ENCODE peak calls at places on chromosomes 5 and 9, in four cellular contexts. C is stomach, D is HepG2, R is transverse colon. Z is an unnamed sample.

GRCh38 chr9:21331676-21332402 is 3.4 kb downstream of the KLHL9 start:
- DNase-seq in C (no peak), R (no peak), D (no peak), Z (no peak)

GRCh38 chr9:114718801-114719221 is 36.8 kb upstream of the TEX48 start:
- DNase-seq in R (peak), C (peak), D (no peak), Z (no peak)

GRCh38 chr9:137028281-137029057 is 432 bp upstream of the ABCA2 start:
- DNase-seq in D (no peak), C (peak), R (peak), Z (no peak)

GRCh38 chr5:158174918-158175663 is 316.1 kb upstream of the CLINT1 start:
- DNase-seq in D (peak), C (peak), R (peak), Z (peak)

GRCh38 chr5:180825768-180826525 is 23.3 kb upstream of the MGAT1 start:
- DNase-seq in R (peak), D (peak), C (peak), Z (peak)

GRCh38 chr9:17402309-17402708 is 176.6 kb upstream of the SH3GL2 start:
- DNase-seq in D (peak), C (no peak), R (no peak), Z (no peak)

GRCh38 chr5:79297661-79298060 is 61.7 kb downstream of the JMY start:
- DNase-seq in R (no peak), D (no peak), C (no peak), Z (no peak)

GRCh38 chr5:158261669-158262367 is 402.9 kb upstream of the CLINT1 start:
- DNase-seq in D (no peak), R (no peak), C (no peak), Z (no peak)

GRCh38 chr9:107875571-107875980 is 386.0 kb upstream of the KLF4 start:
- DNase-seq in C (no peak), R (no peak), D (no peak), Z (no peak)

GRCh38 chr5:36457511-36458260 is 148.7 kb upstream of the SLC1A3 start:
- DNase-seq in C (no peak), D (no peak), R (no peak), Z (no peak)

DNA sequence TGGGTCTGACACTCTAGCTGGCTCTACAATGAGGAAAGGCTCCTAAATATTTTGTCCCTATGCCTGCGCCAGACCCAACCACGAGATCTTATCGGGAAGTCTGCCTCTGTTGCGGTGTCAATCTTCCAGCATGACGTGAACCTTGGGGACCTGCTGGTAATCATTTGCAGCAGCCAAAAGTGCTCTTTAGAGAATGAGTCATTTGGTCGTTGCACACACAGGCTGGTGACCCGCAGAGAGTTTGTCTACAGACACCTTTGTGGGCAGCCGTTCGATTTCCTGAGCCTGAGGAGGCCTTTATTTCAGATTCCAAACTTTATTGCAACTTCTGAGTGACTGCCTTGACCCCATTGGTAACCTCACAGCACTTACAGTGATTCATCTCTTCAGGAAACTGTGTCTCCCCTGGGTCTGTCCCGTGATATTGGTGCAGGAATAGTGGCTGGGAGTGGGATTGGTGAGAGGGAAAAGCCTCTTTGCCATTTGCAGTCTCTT is 326.1 kb downstream of the NSG2 start:
- DNase-seq in C (no peak), D (no peak), R (no peak), Z (no peak)
- TF ChIP-seq POLR2AphosphoS5 in C (no peak), D (no peak), R (no peak), Z (no peak)

DNA sequence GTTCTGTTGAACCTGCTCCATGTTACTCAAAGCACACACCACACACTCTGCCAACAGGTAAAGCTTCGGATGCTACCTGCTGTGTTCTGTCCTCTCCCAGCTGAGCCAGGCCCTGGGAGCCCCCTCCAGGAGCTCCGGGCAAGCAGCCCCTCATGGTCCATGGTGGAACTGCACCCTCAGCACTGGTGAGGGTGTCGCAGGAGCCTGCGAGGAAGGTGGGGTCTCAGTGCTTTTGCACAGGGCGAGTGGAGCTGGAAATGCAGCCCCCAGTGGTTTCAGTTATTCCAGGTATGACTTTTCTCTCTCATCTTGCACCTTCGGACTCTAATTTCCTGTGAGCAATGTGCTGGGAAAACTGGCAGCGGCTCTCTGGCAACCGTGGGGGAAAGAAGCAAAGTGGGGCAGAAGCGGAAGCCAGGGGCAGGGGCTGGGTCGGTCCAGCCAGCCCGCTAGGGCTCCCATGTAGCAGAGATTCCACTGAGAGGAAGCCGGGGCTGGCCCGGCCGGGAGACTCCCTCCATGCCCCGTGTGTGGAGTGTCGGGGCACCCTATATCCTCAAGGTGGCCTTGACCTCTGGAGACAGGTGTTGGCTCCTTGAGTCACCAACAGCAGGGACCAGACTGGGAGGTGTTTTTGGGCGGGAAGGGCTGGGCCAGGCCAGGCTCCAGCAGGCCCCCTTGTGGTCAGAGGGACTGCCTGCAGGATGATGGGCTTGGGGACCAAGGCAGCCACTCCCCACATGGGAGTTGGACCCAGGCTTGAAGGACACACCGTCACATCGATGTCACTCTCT is 75.6 kb upstream of the PRSS3 start:
- DNase-seq in D (peak), R (no peak), C (peak), Z (no peak)
- TF ChIP-seq CTCF in D (peak), R (peak), C (peak), Z (no peak)

GRCh38 chr5:1487079-1487764 is 36.5 kb downstream of the LPCAT1 start:
- DNase-seq in D (no peak), R (no peak), C (no peak), Z (no peak)

GRCh38 chr5:1485320-1486118 is 38.2 kb downstream of the LPCAT1 start:
- DNase-seq in R (no peak), C (no peak), D (no peak), Z (no peak)

GRCh38 chr5:1484416-1485319 is 39.1 kb downstream of the LPCAT1 start:
- DNase-seq in R (no peak), C (no peak), D (no peak), Z (no peak)

GRCh38 chr5:1483856-1484255 is 38.6 kb upstream of the SLC6A3 start:
- DNase-seq in C (no peak), D (no peak), R (no peak), Z (no peak)

GRCh38 chr5:1486271-1486670 is 37.5 kb downstream of the LPCAT1 start:
- DNase-seq in R (no peak), D (no peak), C (no peak), Z (no peak)
- TF ChIP-seq POLR2AphosphoS5 in R (no peak), D (no peak), C (no peak), Z (no peak)

DNA sequence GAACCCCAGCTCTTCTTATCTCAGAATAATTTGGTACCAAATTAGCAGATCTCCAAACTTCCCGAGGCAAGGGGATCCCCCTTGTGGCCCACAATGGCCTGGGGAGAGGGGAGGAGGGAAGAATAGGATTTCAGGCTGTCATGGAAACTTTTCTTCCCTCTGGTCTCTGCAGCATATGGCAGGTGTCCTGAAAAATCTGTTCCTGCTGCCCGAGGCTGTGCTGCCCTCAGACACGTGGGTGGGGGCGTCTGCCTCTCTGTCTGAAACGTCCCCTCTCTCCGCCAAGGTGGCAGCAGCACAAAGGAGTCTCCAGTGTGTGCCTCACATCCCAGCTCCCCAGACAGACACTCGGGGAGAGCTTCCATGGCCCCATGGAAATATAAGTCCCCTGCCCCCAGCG is 34.0 kb downstream of the CCNJL start:
- DNase-seq in C (no peak), R (no peak), D (no peak), Z (no peak)
- TF ChIP-seq CTCF in C (no peak), R (no peak), D (no peak), Z (no peak)